ENCODE peak calls at places on chromosomes 5 and 9, in four cellular contexts. One of them, this sample, is unnamed.

GRCh38 chr5:172941067-172941516 is 18.1 kb upstream of the RPL26L1 start:
- DNase-seq in adrenal gland: no peak
- DNase-seq in fibroblast of lung: no peak
- DNase-seq in A549: no peak
- DNase-seq in this sample: no peak

GRCh38 chr5:153463806-153464205 is 26.7 kb upstream of the GRIA1 start:
- DNase-seq in fibroblast of lung: peak; percentile 54
- DNase-seq in adrenal gland: no peak
- DNase-seq in A549: no peak
- DNase-seq in this sample: peak; percentile 93

GRCh38 chr9:36162211-36162610 is 7.0 kb upstream of the CCIN start:
- DNase-seq in adrenal gland: no peak
- DNase-seq in fibroblast of lung: no peak
- DNase-seq in A549: no peak
- DNase-seq in this sample: no peak

GRCh38 chr9:116152941-116153764 is 438 bp upstream of the PAPPA start:
- DNase-seq in adrenal gland: peak; percentile 12
- DNase-seq in fibroblast of lung: peak; percentile 63
- DNase-seq in A549: peak; percentile 94
- DNase-seq in this sample: peak; percentile 94

GRCh38 chr9:113352006-113352405 is 2.7 kb downstream of the BSPRY start:
- DNase-seq in A549: no peak
- DNase-seq in fibroblast of lung: peak; percentile 8
- DNase-seq in adrenal gland: no peak
- DNase-seq in this sample: no peak

GRCh38 chr5:64292611-64293215 is 127.1 kb downstream of the RNF180 start:
- DNase-seq in A549: no peak
- DNase-seq in fibroblast of lung: peak; percentile 74
- DNase-seq in adrenal gland: no peak
- DNase-seq in this sample: no peak

GRCh38 chr5:179268399-179268952 is 76.8 kb downstream of the ADAMTS2 start:
- DNase-seq in A549: no peak
- DNase-seq in fibroblast of lung: no peak
- DNase-seq in adrenal gland: peak; percentile 1
- DNase-seq in this sample: no peak

GRCh38 chr5:103117471-103117991 is 2.4 kb downstream of the GIN1 start:
- DNase-seq in fibroblast of lung: peak; percentile 3
- DNase-seq in adrenal gland: no peak
- DNase-seq in A549: no peak
- DNase-seq in this sample: peak; percentile 36

GRCh38 chr9:80555782-80556325 is 984.1 kb downstream of the TLE4 start:
- DNase-seq in fibroblast of lung: no peak
- DNase-seq in A549: no peak
- DNase-seq in adrenal gland: no peak
- DNase-seq in this sample: peak; percentile 49

GRCh38 chr9:38416461-38416860 is 7.8 kb downstream of the IGFBPL1 start:
- DNase-seq in adrenal gland: no peak
- DNase-seq in fibroblast of lung: no peak
- DNase-seq in A549: no peak
- DNase-seq in this sample: no peak

GRCh38 chr5:171840701-171841522 is 55.3 kb downstream of the SMIM23 start:
- DNase-seq in A549: no peak
- DNase-seq in fibroblast of lung: no peak
- DNase-seq in adrenal gland: no peak
- DNase-seq in this sample: no peak

DNA sequence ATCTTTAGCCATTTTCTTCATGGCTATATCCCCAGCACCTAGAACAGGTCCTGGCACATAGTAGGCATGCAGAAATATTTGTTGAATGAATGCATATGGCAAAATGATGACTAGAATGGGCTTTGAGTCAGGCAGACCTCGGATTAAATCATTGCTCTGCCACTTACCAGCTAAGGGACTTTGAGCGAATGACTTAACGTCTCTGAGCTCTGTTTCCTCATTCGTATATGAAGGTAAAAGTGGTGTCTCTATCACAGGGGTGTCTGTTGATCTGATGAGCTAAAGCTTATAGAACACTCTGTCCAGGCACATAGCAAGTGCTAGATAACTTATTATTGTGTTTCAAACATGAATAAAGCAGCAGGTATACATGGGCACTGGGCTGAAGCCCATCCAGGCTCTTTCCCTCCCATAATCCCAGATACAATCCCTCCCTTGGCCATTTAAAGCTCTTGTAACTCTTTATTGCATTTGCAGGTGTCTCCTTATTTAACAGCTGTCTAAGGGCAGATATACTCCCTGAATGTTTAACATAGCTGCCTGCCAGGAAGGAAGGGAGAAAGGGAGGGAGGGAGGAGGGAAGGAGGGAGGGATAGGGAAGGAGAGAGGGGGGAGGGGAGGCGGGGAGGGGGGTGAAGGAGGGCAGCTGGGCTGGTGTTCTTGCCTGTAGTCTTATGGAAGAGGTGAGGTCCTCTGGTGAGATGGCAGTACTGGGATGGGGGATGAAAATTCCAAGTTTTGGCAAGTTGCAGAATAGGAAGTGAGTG is 23.2 kb upstream of the STXBP1 start:
- DNase-seq in fibroblast of lung: no peak
- DNase-seq in adrenal gland: no peak
- DNase-seq in A549: no peak
- DNase-seq in this sample: no peak
- H3K4me3 ChIP-seq in fibroblast of lung: no peak overlapping the region
- H3K4me3 ChIP-seq in adrenal gland: no peak overlapping the region
- H3K4me3 ChIP-seq in A549: no peak overlapping the region
- H3K4me3 ChIP-seq in this sample: no peak overlapping the region

GRCh38 chr5:34536699-34537098 is 119.4 kb upstream of the RAI14 start:
- DNase-seq in adrenal gland: no peak
- DNase-seq in fibroblast of lung: no peak
- DNase-seq in A549: no peak
- DNase-seq in this sample: no peak

GRCh38 chr5:34535433-34535832 is 120.7 kb upstream of the RAI14 start:
- DNase-seq in A549: no peak
- DNase-seq in adrenal gland: no peak
- DNase-seq in fibroblast of lung: peak; percentile 66
- DNase-seq in this sample: peak; percentile 34

GRCh38 chr5:34539183-34539582 is 116.9 kb upstream of the RAI14 start:
- DNase-seq in fibroblast of lung: no peak
- DNase-seq in A549: no peak
- DNase-seq in adrenal gland: no peak
- DNase-seq in this sample: no peak

GRCh38 chr5:34535944-34536628 is 120.0 kb upstream of the RAI14 start:
- DNase-seq in fibroblast of lung: peak; percentile 62
- DNase-seq in adrenal gland: no peak
- DNase-seq in A549: no peak
- DNase-seq in this sample: peak; percentile 22

GRCh38 chr5:34538026-34538672 is 118.0 kb upstream of the RAI14 start:
- DNase-seq in fibroblast of lung: no peak
- DNase-seq in A549: no peak
- DNase-seq in adrenal gland: peak; percentile 10
- DNase-seq in this sample: peak; percentile 48
- TF ChIP-seq CTCF in fibroblast of lung: peak; percentile 43
- TF ChIP-seq CTCF in A549: peak; percentile 29
- TF ChIP-seq CTCF in adrenal gland: no peak
- TF ChIP-seq CTCF in this sample: peak; percentile 47

DNA sequence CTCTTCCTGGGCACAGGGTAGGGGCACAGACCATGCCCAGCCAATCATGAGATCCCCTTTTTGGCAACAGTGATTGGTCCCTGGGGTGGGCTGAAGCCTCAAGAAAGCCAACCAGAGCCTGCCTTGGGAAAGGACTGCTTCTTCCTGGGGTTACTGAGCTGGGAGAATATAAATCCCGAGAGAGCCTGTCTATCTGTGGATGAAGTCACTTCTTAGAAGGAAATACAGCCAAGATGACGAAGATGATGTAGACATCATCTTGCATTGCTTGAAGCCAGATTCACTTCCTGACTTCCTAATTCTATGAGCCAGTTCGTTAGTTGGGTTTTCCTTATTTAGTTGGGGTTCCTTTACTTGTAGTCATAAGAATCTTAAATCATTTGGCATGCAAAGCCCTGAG is 50.1 kb upstream of the PWWP2A start:
- DNase-seq in adrenal gland: no peak
- DNase-seq in A549: no peak
- DNase-seq in fibroblast of lung: peak; percentile 95
- DNase-seq in this sample: peak; percentile 97
- H3K4me3 ChIP-seq in adrenal gland: no peak overlapping the region
- H3K4me3 ChIP-seq in A549: no peak overlapping the region
- H3K4me3 ChIP-seq in fibroblast of lung: no peak overlapping the region
- H3K4me3 ChIP-seq in this sample: no peak overlapping the region

GRCh38 chr5:116025831-116026230 is 6.4 kb upstream of the ARL14EPL start:
- DNase-seq in A549: no peak
- DNase-seq in adrenal gland: no peak
- DNase-seq in fibroblast of lung: no peak
- DNase-seq in this sample: no peak

DNA sequence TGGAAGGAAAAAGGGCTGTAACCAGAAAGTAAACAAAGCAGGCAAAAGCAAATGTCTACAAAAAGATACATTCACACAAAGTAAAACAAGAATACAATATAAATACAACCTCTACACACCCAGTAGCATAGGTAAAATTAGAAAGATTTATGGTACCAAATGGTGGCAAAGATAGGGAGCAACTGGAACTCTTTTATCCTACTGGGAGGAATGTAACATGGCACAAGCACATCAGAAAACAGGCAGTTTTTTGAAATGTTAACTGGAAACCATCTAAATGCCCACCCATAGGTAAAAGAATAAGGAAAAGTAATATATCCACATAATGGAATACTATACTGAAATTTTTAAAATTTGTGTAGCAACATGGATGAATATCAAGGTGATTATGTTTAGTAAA is 8.7 kb upstream of the ARL14EPL start:
- DNase-seq in A549: no peak
- DNase-seq in adrenal gland: no peak
- DNase-seq in fibroblast of lung: no peak
- DNase-seq in this sample: no peak
- TF ChIP-seq CTCF in A549: no peak
- TF ChIP-seq CTCF in adrenal gland: no peak
- TF ChIP-seq CTCF in fibroblast of lung: peak; percentile 26
- TF ChIP-seq CTCF in this sample: peak; percentile 22

DNA sequence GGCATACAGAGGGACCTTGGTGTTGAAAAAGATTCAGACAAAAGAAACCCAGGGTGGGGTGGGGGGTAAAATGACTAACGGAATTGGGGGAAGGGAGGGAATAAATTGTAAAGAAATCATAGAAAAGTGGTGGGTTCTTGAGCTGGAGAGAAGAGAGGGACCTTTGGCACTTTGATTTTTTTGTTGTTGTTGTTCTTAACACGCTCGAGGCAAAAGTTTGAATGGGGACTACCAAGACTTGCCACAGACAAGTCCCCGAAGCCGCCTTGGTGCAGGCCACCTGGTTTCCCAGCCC is 616 bp downstream of the VCAN start:
- DNase-seq in fibroblast of lung: no peak
- DNase-seq in A549: no peak
- DNase-seq in adrenal gland: no peak
- DNase-seq in this sample: no peak
- H3K4me3 ChIP-seq in fibroblast of lung: peak overlapping the region; percentile 90
- H3K4me3 ChIP-seq in A549: peak overlapping the region; percentile 56
- H3K4me3 ChIP-seq in adrenal gland: peak overlapping the region; percentile 2
- H3K4me3 ChIP-seq in this sample: peak overlapping the region; percentile 81

GRCh38 chr5:166649656-166650055 is 1641.8 kb upstream of the WWC1 start:
- DNase-seq in A549: no peak
- DNase-seq in adrenal gland: no peak
- DNase-seq in fibroblast of lung: no peak
- DNase-seq in this sample: peak; percentile 8
- TF ChIP-seq CTCF in A549: no peak
- TF ChIP-seq CTCF in adrenal gland: no peak
- TF ChIP-seq CTCF in fibroblast of lung: no peak
- TF ChIP-seq CTCF in this sample: no peak